ENCODE peak calls at places on chromosome 3, in eight cellular contexts. U, D, X, Q, L, B, C and P are unnamed samples.

GRCh38 chr3:183046883-183047282 is 52.4 kb downstream of the MCCC1 start:
- DNase-seq in B (no peak), Q (no peak), L (no peak), X (no peak), D (no peak), U (no peak), C (no peak), P (no peak)

GRCh38 chr3:28574036-28574435 is 225.4 kb upstream of the AZI2 start:
- DNase-seq in L (no peak), B (no peak), X (no peak), Q (no peak), U (no peak), C (no peak), D (no peak), P (no peak)

GRCh38 chr3:36697397-36698001 is 66.9 kb downstream of the DCLK3 start:
- DNase-seq in U (peak), C (no peak), D (no peak), L (peak), Q (no peak), B (no peak), X (no peak), P (no peak)

GRCh38 chr3:197748597-197749314 is 927 bp upstream of the FYTTD1 start:
- DNase-seq in X (peak), Q (no peak), C (no peak), L (no peak), D (peak), B (no peak), U (no peak), P (peak)

GRCh38 chr3:8987673-8988655 is 24.7 kb upstream of the RAD18 start:
- DNase-seq in X (peak), L (peak), B (no peak), C (no peak), U (peak), D (peak), Q (peak), P (no peak)

GRCh38 chr3:62318752-62319569 is 54.4 kb downstream of the FEZF2 start:
- DNase-seq in D (peak), X (peak), Q (peak), L (peak), C (peak), B (peak), U (peak), P (peak)

GRCh38 chr3:76369170-76369569 is 583.8 kb upstream of the ZNF717 start:
- DNase-seq in D (no peak), C (no peak), U (no peak), B (no peak), L (peak), Q (no peak), X (no peak), P (no peak)

GRCh38 chr3:63043631-63044030 is 168.4 kb upstream of the CADPS start:
- DNase-seq in B (no peak), Q (no peak), U (no peak), X (no peak), D (peak), C (no peak), L (no peak), P (no peak)

GRCh38 chr3:13229291-13229949 is 156.2 kb upstream of the IQSEC1 start:
- DNase-seq in C (no peak), B (no peak), L (peak), Q (no peak), U (no peak), X (peak), D (peak), P (no peak)

GRCh38 chr3:28989646-28990089 is 291.2 kb upstream of the RBMS3 start:
- DNase-seq in C (peak), X (no peak), B (no peak), Q (no peak), D (no peak), L (no peak), U (no peak), P (no peak)

GRCh38 chr3:102336130-102336529 is 98.7 kb upstream of the ZPLD1 start:
- DNase-seq in D (peak), Q (no peak), U (no peak), L (no peak), B (no peak), C (no peak), X (no peak), P (no peak)

GRCh38 chr3:18648868-18649450 is 223.8 kb upstream of the SATB1 start:
- DNase-seq in C (peak), U (no peak), L (no peak), Q (no peak), D (no peak), X (no peak), B (no peak), P (no peak)

GRCh38 chr3:126755866-126756265 is 51.8 kb downstream of the CHCHD6 start:
- DNase-seq in L (no peak), X (no peak), C (no peak), U (no peak), Q (no peak), D (no peak), B (no peak), P (no peak)

GRCh38 chr3:9280477-9281219 is 31.2 kb upstream of the SRGAP3 start:
- DNase-seq in C (no peak), L (peak), D (peak), U (no peak), Q (no peak), B (no peak), X (no peak), P (no peak)

GRCh38 chr3:88509582-88509981 is 359.8 kb downstream of the C3orf38 start:
- DNase-seq in X (no peak), L (no peak), U (no peak), C (no peak), Q (no peak), B (no peak), D (no peak), P (no peak)

GRCh38 chr3:183455064-183455463 is 26.6 kb upstream of the MCF2L2 start:
- DNase-seq in B (no peak), D (peak), U (no peak), X (peak), L (no peak), C (no peak), Q (no peak), P (no peak)

GRCh38 chr3:80771085-80771484 is 990.4 kb downstream of the GBE1 start:
- DNase-seq in D (no peak), C (no peak), Q (no peak), B (no peak), L (no peak), U (peak), X (no peak), P (no peak)

GRCh38 chr3:98972720-98973119 is 71.2 kb upstream of the DCBLD2 start:
- DNase-seq in U (no peak), L (no peak), B (no peak), Q (no peak), D (no peak), C (no peak), X (no peak), P (no peak)

GRCh38 chr3:72520690-72521308 is 327.4 kb downstream of the SHQ1 start:
- DNase-seq in U (no peak), L (no peak), C (peak), Q (no peak), X (peak), D (peak), B (no peak), P (peak)

GRCh38 chr3:153161138-153161713 is 800 bp upstream of the RAP2B start:
- DNase-seq in C (peak), D (peak), U (peak), L (peak), X (peak), Q (peak), B (peak), P (peak)

GRCh38 chr3:96831175-96831574 is 16.8 kb downstream of the EPHA6 start:
- DNase-seq in X (no peak), L (no peak), U (no peak), B (no peak), Q (no peak), C (no peak), D (no peak), P (no peak)

GRCh38 chr3:141738636-141739363 is 702 bp downstream of the RNF7 start:
- DNase-seq in C (peak), D (peak), B (no peak), Q (no peak), X (peak), U (peak), L (no peak), P (peak)

GRCh38 chr3:155069729-155070128 is 10.4 kb upstream of the MME start:
- DNase-seq in D (peak), C (no peak), L (no peak), Q (no peak), B (no peak), U (no peak), X (peak), P (no peak)

GRCh38 chr3:160038862-160039562 is 50.4 kb downstream of the IL12A start:
- DNase-seq in Q (peak), B (no peak), X (no peak), U (peak), C (peak), D (no peak), L (peak), P (no peak)

GRCh38 chr3:10213156-10213792 is 35.0 kb upstream of the TATDN2 start:
- DNase-seq in C (peak), U (no peak), B (no peak), X (peak), Q (no peak), L (no peak), D (peak), P (no peak)

GRCh38 chr3:61571516-61572336 is 10.4 kb downstream of the PTPRG start:
- DNase-seq in X (peak), D (peak), Q (no peak), B (peak), U (no peak), L (peak), C (no peak), P (peak)

GRCh38 chr3:136671921-136672320 is 80.3 kb downstream of the STAG1 start:
- DNase-seq in X (peak), D (peak), Q (no peak), C (no peak), L (no peak), U (no peak), B (peak), P (peak)

GRCh38 chr3:10366681-10367101 is 45.8 kb upstream of the SEC13 start:
- DNase-seq in U (no peak), D (peak), L (peak), Q (no peak), X (peak), B (peak), C (no peak), P (peak)

GRCh38 chr3:147518465-147518864 is 109.3 kb downstream of the ZIC1 start:
- DNase-seq in U (no peak), D (peak), C (peak), B (no peak), X (no peak), Q (no peak), L (no peak), P (no peak)

GRCh38 chr3:61869378-61869777 is 308.0 kb downstream of the PTPRG start:
- DNase-seq in B (no peak), L (no peak), D (no peak), X (no peak), U (no peak), Q (no peak), C (no peak), P (no peak)

GRCh38 chr3:190811775-190812480 is 50.6 kb downstream of the GMNC start:
- DNase-seq in B (peak), X (peak), L (peak), Q (no peak), U (peak), D (peak), C (peak), P (no peak)

GRCh38 chr3:170117134-170117533 is 64.4 kb downstream of the PHC3 start:
- DNase-seq in C (no peak), D (peak), L (peak), U (no peak), B (no peak), Q (no peak), X (peak), P (no peak)
- TF ChIP-seq CTCF in C (no peak), D (peak), L (peak), U (peak), B (peak), Q (no peak), X (peak), P (peak)

GRCh38 chr3:150830094-150830681 is 67.2 kb upstream of the SIAH2 start:
- DNase-seq in Q (no peak), D (no peak), C (no peak), U (peak), B (no peak), X (no peak), L (peak), P (no peak)
- TF ChIP-seq CTCF in Q (no peak), D (peak), C (peak), U (no peak), B (peak), X (peak), L (peak), P (peak)

GRCh38 chr3:110589381-110589780 is 482.2 kb upstream of the NECTIN3 start:
- DNase-seq in U (no peak), L (no peak), Q (no peak), X (no peak), C (no peak), B (no peak), D (no peak), P (no peak)
- TF ChIP-seq CTCF in U (no peak), L (no peak), Q (no peak), X (no peak), C (no peak), B (no peak), D (no peak), P (no peak)

DNA sequence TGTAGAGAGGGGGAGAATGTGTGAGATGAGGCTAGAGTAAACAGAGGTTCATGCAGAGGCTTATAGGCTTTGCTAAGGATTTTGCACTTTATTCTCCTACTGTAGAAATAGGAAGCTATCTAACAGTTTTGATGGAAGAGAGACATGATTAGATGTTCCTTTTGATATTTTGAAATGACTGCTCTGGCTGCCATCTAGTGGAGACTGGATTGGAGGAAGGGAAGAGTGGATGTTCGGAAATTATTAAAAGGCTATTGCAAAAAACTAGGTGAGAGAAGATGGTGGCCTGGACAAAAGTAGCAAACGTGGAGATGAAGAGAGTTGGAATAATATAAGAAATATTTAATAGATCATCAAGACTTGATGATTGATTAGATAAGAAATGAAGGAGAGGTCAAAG is 42.2 kb downstream of the SYN2 start:
- DNase-seq in C (no peak), Q (no peak), B (no peak), X (no peak), L (peak), U (no peak), D (peak), P (no peak)
- TF ChIP-seq CTCF in C (peak), Q (peak), B (peak), X (peak), L (peak), U (peak), D (peak), P (peak)

DNA sequence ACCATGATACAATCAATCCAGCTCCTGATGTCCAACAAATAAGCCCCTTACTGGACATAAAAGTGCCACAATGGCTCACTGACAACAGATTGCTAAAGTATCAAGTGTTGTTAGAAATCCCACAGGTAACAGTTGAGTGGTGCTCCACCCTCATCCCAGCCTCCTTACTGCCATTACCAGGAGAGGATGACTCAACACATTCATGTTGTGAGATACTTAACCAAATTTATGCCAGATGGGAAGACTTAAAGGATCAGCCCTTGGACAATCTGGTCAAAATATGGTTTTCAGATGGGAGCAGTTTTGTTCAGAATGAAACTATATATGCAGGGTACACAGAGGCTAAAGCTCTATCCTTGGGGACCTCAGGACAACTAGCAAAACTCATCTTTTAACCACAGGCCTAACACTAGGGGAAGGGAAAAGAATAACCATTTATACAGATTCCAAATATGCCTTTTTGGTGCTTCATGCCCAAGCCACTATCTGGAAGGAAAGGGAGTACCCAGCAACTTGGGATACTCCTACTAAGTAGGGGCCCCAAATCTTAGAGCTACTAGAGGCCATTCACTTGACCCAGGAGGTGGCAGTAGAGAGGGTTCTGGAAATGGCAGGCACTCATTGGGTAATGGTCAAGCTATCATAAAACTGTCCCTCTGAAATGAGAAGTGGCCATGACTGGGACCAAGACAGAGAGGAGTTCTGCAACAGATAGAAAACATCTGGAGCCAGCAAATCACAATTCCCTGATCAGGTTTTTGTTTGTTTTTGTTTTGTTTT is 6.9 kb upstream of the ZNF662 start:
- DNase-seq in B (no peak), Q (no peak), C (no peak), X (no peak), L (peak), U (no peak), D (peak), P (no peak)
- TF ChIP-seq CTCF in B (peak), Q (no peak), C (peak), X (peak), L (peak), U (no peak), D (peak), P (no peak)

GRCh38 chr3:48564022-48564421 is 441 bp upstream of the UCN2 start:
- DNase-seq in L (no peak), U (no peak), X (peak), D (peak), Q (peak), C (no peak), B (peak), P (no peak)
- TF ChIP-seq CTCF in L (no peak), U (no peak), X (no peak), D (no peak), Q (no peak), C (no peak), B (peak), P (no peak)